ENCODE peak calls at places on chromosomes 3 and 15, in four cellular contexts. One of them, this sample, is unnamed.

GRCh38 chr3:88280326-88280725 is 130.6 kb downstream of the C3orf38 start:
- DNase-seq in K562: no peak
- DNase-seq in H1: no peak
- DNase-seq in HepG2: no peak
- DNase-seq in this sample: no peak

GRCh38 chr3:25836579-25836978 is 46.7 kb downstream of the OXSM start:
- DNase-seq in K562: no peak
- DNase-seq in H1: no peak
- DNase-seq in HepG2: no peak
- DNase-seq in this sample: no peak

GRCh38 chr15:73688455-73688854 is 4.3 kb downstream of the CD276 start:
- DNase-seq in K562: peak
- DNase-seq in H1: no peak
- DNase-seq in HepG2: no peak
- DNase-seq in this sample: no peak

GRCh38 chr3:45635475-45636256 is 41.1 kb downstream of the LIMD1 start:
- DNase-seq in K562: no peak
- DNase-seq in H1: peak
- DNase-seq in HepG2: peak
- DNase-seq in this sample: no peak

GRCh38 chr3:137792633-137793271 is 28.6 kb downstream of the SOX14 start:
- DNase-seq in K562: peak
- DNase-seq in H1: no peak
- DNase-seq in HepG2: peak
- DNase-seq in this sample: peak

GRCh38 chr15:92029104-92029466 is 175.6 kb downstream of the SLCO3A1 start:
- DNase-seq in K562: no peak
- DNase-seq in H1: no peak
- DNase-seq in HepG2: no peak
- DNase-seq in this sample: no peak

GRCh38 chr3:171980578-171981270 is 58.7 kb upstream of the FNDC3B start:
- DNase-seq in K562: peak
- DNase-seq in H1: no peak
- DNase-seq in HepG2: no peak
- DNase-seq in this sample: no peak

GRCh38 chr3:148175215-148175614 is 522.5 kb upstream of the AGTR1 start:
- DNase-seq in K562: no peak
- DNase-seq in H1: no peak
- DNase-seq in HepG2: no peak
- DNase-seq in this sample: no peak

GRCh38 chr3:120039642-120040610 is 54.3 kb downstream of the GSK3B start:
- DNase-seq in K562: peak
- DNase-seq in H1: peak
- DNase-seq in HepG2: no peak
- DNase-seq in this sample: peak

GRCh38 chr3:27025718-27026117 is 343.5 kb downstream of the NEK10 start:
- DNase-seq in K562: no peak
- DNase-seq in H1: no peak
- DNase-seq in HepG2: no peak
- DNase-seq in this sample: no peak

GRCh38 chr3:45987368-45988099 is 8.1 kb downstream of the FYCO1 start:
- DNase-seq in K562: no peak
- DNase-seq in H1: no peak
- DNase-seq in HepG2: peak
- DNase-seq in this sample: no peak

GRCh38 chr3:117441851-117442250 is 732.3 kb downstream of the TUSC7 start:
- DNase-seq in K562: no peak
- DNase-seq in H1: no peak
- DNase-seq in HepG2: no peak
- DNase-seq in this sample: no peak

GRCh38 chr15:75684648-75685047 is 28.0 kb downstream of the CSPG4 start:
- DNase-seq in K562: peak
- DNase-seq in H1: no peak
- DNase-seq in HepG2: peak
- DNase-seq in this sample: no peak

GRCh38 chr3:61871646-61872045 is 310.3 kb downstream of the PTPRG start:
- DNase-seq in K562: no peak
- DNase-seq in H1: no peak
- DNase-seq in HepG2: no peak
- DNase-seq in this sample: no peak

GRCh38 chr3:165523801-165524200 is 313.4 kb downstream of the BCHE start:
- DNase-seq in K562: no peak
- DNase-seq in H1: no peak
- DNase-seq in HepG2: no peak
- DNase-seq in this sample: no peak

GRCh38 chr3:64444619-64445317 is 219.5 kb upstream of the PRICKLE2 start:
- DNase-seq in K562: no peak
- DNase-seq in H1: no peak
- DNase-seq in HepG2: no peak
- DNase-seq in this sample: no peak

GRCh38 chr15:47184003-47184404 is 533.3 kb upstream of the SEMA6D start:
- DNase-seq in K562: no peak
- DNase-seq in H1: no peak
- DNase-seq in HepG2: no peak
- DNase-seq in this sample: no peak

GRCh38 chr15:38024293-38025091 is 90.1 kb downstream of the TMCO5A start:
- DNase-seq in K562: no peak
- DNase-seq in H1: no peak
- DNase-seq in HepG2: no peak
- DNase-seq in this sample: no peak

GRCh38 chr15:38030609-38031008 is 96.2 kb downstream of the TMCO5A start:
- DNase-seq in K562: no peak
- DNase-seq in H1: no peak
- DNase-seq in HepG2: no peak
- DNase-seq in this sample: no peak

GRCh38 chr15:38029741-38030140 is 95.3 kb downstream of the TMCO5A start:
- DNase-seq in K562: no peak
- DNase-seq in H1: no peak
- DNase-seq in HepG2: no peak
- DNase-seq in this sample: no peak

GRCh38 chr15:38028869-38029268 is 94.4 kb downstream of the TMCO5A start:
- DNase-seq in K562: no peak
- DNase-seq in H1: no peak
- DNase-seq in HepG2: no peak
- DNase-seq in this sample: no peak
- TF ChIP-seq FOSL1 in K562: no peak
- TF ChIP-seq FOSL1 in H1: no peak
- TF ChIP-seq FOSL1 in HepG2: no peak
- TF ChIP-seq FOSL1 in this sample: no peak

GRCh38 chr15:63890617-63891016 is 56.9 kb upstream of the HERC1 start:
- DNase-seq in K562: no peak
- DNase-seq in H1: no peak
- DNase-seq in HepG2: no peak
- DNase-seq in this sample: no peak
- TF ChIP-seq MAX in K562: no peak
- TF ChIP-seq MAX in H1: no peak
- TF ChIP-seq MAX in HepG2: no peak
- TF ChIP-seq MAX in this sample: no peak

DNA sequence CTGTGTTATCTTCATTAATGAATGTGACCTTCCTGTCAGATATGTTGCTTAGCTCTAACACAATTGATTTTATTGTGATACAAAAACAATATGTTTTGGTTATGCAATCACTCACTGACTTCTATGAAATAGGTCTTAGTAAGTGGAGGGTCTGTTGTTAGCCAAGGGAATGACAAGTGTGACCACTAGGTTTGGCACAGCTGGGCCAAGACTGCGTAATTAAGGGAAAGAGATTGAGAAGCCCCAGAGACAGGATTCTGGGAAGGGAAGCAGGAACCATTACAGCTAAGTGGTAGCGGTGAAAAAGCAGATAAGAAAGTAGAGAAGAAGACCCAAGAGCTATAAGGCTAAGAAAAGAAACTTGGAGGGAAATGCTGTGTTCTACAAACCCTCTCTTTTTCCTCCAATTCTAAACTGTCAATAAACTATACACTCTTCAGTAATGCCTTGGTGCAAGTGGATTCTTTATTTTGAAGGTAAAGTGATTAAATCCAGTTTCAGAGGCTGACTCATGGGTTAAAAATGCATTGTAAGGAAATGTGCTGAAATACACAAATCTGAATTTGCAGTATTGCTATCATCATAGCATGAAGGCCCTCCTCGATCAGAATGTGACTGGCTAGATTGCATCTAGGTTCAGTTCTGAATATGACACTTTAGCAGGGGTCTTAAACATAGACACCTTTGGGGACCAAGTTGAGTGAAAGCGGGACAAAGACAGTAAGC is 26.1 kb downstream of the KCNMB2 start:
- DNase-seq in K562: no peak
- DNase-seq in H1: no peak
- DNase-seq in HepG2: no peak
- DNase-seq in this sample: no peak
- TF ChIP-seq FOSL1 in K562: no peak
- TF ChIP-seq FOSL1 in H1: no peak
- TF ChIP-seq FOSL1 in HepG2: no peak
- TF ChIP-seq FOSL1 in this sample: no peak

GRCh38 chr3:16723994-16724393 is 118.8 kb upstream of the DAZL start:
- DNase-seq in K562: no peak
- DNase-seq in H1: no peak
- DNase-seq in HepG2: no peak
- DNase-seq in this sample: peak

GRCh38 chr3:16720367-16720766 is 115.1 kb upstream of the DAZL start:
- DNase-seq in K562: no peak
- DNase-seq in H1: no peak
- DNase-seq in HepG2: no peak
- DNase-seq in this sample: no peak

GRCh38 chr3:16724487-16724886 is 119.3 kb upstream of the DAZL start:
- DNase-seq in K562: no peak
- DNase-seq in H1: no peak
- DNase-seq in HepG2: no peak
- DNase-seq in this sample: no peak

GRCh38 chr3:16719426-16719825 is 114.2 kb upstream of the DAZL start:
- DNase-seq in K562: no peak
- DNase-seq in H1: no peak
- DNase-seq in HepG2: no peak
- DNase-seq in this sample: no peak

GRCh38 chr3:16721494-16721893 is 116.3 kb upstream of the DAZL start:
- DNase-seq in K562: no peak
- DNase-seq in H1: no peak
- DNase-seq in HepG2: no peak
- DNase-seq in this sample: no peak
- TF ChIP-seq MAX in K562: no peak
- TF ChIP-seq MAX in H1: no peak
- TF ChIP-seq MAX in HepG2: no peak
- TF ChIP-seq MAX in this sample: no peak

GRCh38 chr3:38138347-38139190 is at the start of gene MYD88:
- DNase-seq in K562: peak
- DNase-seq in H1: no peak
- DNase-seq in HepG2: peak
- DNase-seq in this sample: no peak
- TF ChIP-seq FOSL1 in K562: no peak
- TF ChIP-seq FOSL1 in H1: no peak
- TF ChIP-seq FOSL1 in HepG2: no peak
- TF ChIP-seq FOSL1 in this sample: no peak

DNA sequence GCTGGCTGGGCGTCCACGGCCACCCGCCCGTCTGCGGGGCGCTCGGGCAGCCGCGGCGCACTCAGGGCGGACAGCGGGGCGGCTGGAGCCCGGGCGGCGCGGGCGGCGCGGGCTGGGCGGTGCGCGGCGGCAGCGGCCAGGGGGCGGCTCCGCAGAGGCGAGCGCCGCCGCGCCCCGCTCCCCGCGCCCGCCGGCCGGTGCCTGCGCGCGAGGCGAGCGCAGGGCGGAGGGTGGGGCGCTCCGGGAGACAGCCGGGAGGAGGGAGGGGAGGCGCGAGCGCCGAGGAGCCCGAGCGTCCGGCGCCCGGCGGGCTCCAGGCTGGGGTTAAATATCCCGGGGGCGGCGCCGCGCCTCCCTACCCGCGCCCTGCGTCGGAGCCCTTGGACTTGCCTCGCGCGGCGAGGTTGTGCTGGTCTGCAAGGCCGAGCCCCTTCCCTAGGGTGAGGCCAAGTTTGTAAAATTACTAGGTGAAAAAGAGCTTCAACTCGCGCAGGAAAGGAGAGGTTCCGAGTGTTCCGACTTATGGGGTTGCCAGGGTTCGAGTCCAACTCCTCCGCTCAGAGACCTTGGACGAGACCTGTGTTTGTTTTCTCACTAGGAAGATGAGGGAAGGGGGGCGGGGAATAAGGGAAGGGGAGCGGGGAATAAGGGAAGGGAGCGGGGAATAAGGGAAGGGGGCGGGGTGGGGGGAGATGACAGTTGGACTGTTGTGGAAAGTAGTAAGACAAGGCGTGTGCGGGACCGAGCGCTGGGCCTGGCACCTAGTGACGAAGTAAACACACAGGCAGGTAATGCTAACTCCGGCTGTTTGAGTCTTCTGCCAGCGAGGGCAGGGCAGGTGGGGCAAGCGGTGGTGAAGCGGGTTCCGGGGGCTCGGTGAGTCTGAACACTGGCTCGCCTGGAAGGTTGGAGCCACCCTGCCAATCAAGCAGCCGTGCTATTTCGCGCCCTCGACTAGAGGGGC is at the start of gene TNFAIP8L3:
- DNase-seq in K562: no peak
- DNase-seq in H1: no peak
- DNase-seq in HepG2: peak
- DNase-seq in this sample: no peak
- TF ChIP-seq MAX in K562: no peak
- TF ChIP-seq MAX in H1: no peak
- TF ChIP-seq MAX in HepG2: no peak
- TF ChIP-seq MAX in this sample: no peak

DNA sequence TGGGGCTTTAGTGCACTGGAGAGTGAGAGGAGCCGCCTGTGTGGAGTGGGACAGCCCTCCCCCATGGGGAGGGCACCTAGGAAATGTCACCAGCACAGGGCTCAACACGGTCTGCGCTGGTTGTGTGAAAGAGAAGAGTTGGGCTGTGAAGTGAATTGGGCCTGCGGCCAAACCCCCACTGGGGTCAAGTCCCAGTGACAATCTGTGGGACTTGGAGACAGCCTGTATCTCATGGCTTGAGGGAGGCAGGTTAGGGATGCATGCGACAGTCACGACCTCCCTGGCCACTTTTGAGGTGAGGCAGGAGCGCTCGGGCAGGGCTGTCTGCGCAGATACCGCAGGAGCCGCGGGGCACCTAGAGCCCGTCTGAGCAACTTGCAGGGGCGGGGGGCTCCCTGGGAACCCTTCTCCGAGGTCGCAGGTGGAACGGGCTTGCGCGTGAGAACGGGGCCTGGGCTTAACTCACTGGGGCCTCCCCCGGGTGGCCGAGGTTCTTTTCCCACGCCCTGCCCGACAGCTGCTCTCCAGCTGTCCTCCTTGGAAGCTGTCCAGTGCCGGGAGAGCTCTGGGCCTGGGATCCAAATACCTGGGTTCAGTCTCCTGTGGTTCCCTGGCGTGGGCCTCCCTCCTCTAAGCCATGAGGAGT is 77.4 kb downstream of the SNRK start:
- DNase-seq in K562: no peak
- DNase-seq in H1: no peak
- DNase-seq in HepG2: no peak
- DNase-seq in this sample: no peak
- TF ChIP-seq FOSL1 in K562: no peak
- TF ChIP-seq FOSL1 in H1: no peak
- TF ChIP-seq FOSL1 in HepG2: no peak
- TF ChIP-seq FOSL1 in this sample: no peak

This sample was measured in HCT116.